ENCODE peak calls at places on chromosome 22, in five cellular contexts. D is colonic mucosa; N is HS-27A; E is stimulated activated CD4-positive, alpha-beta T cell treated with anti-CD3 and anti-CD28 coated beads, Interleukin-2, amount 100 ng/mL, for 48 hours; Z is GM10248. J is an unnamed sample.

GRCh38 chr22:23002612-23003180 is 67.6 kb upstream of the GNAZ start:
- DNase-seq in D (no peak), N (no peak), E (no peak), Z (no peak), J (no peak)

GRCh38 chr22:44994399-44995281 is 15.2 kb downstream of the PHF21B start:
- DNase-seq in D (no peak), N (no peak), E (no peak), Z (no peak), J (no peak)

GRCh38 chr22:29574762-29575450 is 6.0 kb downstream of the NIPSNAP1 start:
- DNase-seq in D (no peak), N (no peak), E (no peak), Z (no peak), J (no peak)

GRCh38 chr22:27615408-27615807 is 186.1 kb downstream of the MN1 start:
- DNase-seq in D (no peak), N (no peak), E (no peak), Z (no peak), J (no peak)

GRCh38 chr22:39664485-39665200 is 94.1 kb downstream of the CACNA1I start:
- DNase-seq in D (peak), N (no peak), E (peak), Z (peak), J (no peak)

GRCh38 chr22:43012390-43012789 is 2.6 kb downstream of the PACSIN2 start:
- DNase-seq in D (no peak), N (no peak), E (no peak), Z (no peak), J (no peak)

GRCh38 chr22:33909075-33909458 is 11.2 kb downstream of the LARGE1 start:
- DNase-seq in D (no peak), N (no peak), E (no peak), Z (no peak), J (no peak)

GRCh38 chr22:34045311-34045710 is 125.0 kb upstream of the LARGE1 start:
- DNase-seq in D (no peak), N (no peak), E (no peak), Z (no peak), J (no peak)

GRCh38 chr22:39450258-39450955 is 6.4 kb upstream of the MGAT3 start:
- DNase-seq in D (no peak), N (no peak), E (no peak), Z (no peak), J (no peak)

GRCh38 chr22:42991010-42991651 is 23.8 kb downstream of the PACSIN2 start:
- DNase-seq in D (peak), N (peak), E (no peak), Z (no peak), J (no peak)

GRCh38 chr22:40819741-40820140 is 595 bp upstream of the SLC25A17 start:
- DNase-seq in D (no peak), N (no peak), E (no peak), Z (peak), J (no peak)

GRCh38 chr22:31475778-31476177 is 13.9 kb downstream of the EIF4ENIF1 start:
- DNase-seq in D (no peak), N (no peak), E (no peak), Z (no peak), J (no peak)

GRCh38 chr22:26784772-26785171 is 127.4 kb downstream of the MIAT start:
- DNase-seq in D (no peak), N (no peak), E (no peak), Z (no peak), J (no peak)

GRCh38 chr22:48369789-48370507 is 1457.7 kb downstream of the BRD1 start:
- DNase-seq in D (peak), N (no peak), E (no peak), Z (no peak), J (no peak)

GRCh38 chr22:29914165-29914564 is 31.2 kb downstream of the MTMR3 start:
- DNase-seq in D (no peak), N (no peak), E (no peak), Z (no peak), J (no peak)

GRCh38 chr22:31049815-31050420 is 31.2 kb upstream of the SMTN start:
- DNase-seq in D (no peak), N (no peak), E (no peak), Z (no peak), J (no peak)

GRCh38 chr22:37032535-37033460 is 13.3 kb downstream of the MPST start:
- DNase-seq in D (peak), N (no peak), E (no peak), Z (no peak), J (no peak)

GRCh38 chr22:47030881-47031627 is 268.6 kb downstream of the TBC1D22A start:
- DNase-seq in D (peak), N (no peak), E (no peak), Z (no peak), J (no peak)

GRCh38 chr22:39292561-39293074 is 26.8 kb downstream of the RPL3 start:
- DNase-seq in D (peak), N (peak), E (no peak), Z (no peak), J (no peak)

GRCh38 chr22:25085930-25086901 is 113.4 kb upstream of the CRYBB3 start:
- DNase-seq in D (no peak), N (no peak), E (no peak), Z (peak), J (no peak)

GRCh38 chr22:43427296-43428004 is 15.6 kb downstream of the MPPED1 start:
- DNase-seq in D (no peak), N (no peak), E (no peak), Z (no peak), J (no peak)

GRCh38 chr22:48490513-48491411 is 1336.9 kb downstream of the BRD1 start:
- DNase-seq in D (no peak), N (no peak), E (no peak), Z (no peak), J (no peak)

GRCh38 chr22:49205401-49205800 is 622.3 kb downstream of the BRD1 start:
- DNase-seq in D (no peak), N (no peak), E (no peak), Z (no peak), J (no peak)

GRCh38 chr22:36184433-36185035 is 17.1 kb downstream of the APOL4 start:
- DNase-seq in D (no peak), N (no peak), E (no peak), Z (no peak), J (no peak)

GRCh38 chr22:27515091-27515523 is 286.4 kb downstream of the MN1 start:
- DNase-seq in D (no peak), N (no peak), E (no peak), Z (no peak), J (no peak)

GRCh38 chr22:35597692-35598395 is 19.3 kb downstream of the MB start:
- DNase-seq in D (no peak), N (no peak), E (no peak), Z (no peak), J (no peak)

GRCh38 chr22:49261616-49262015 is 566.1 kb downstream of the BRD1 start:
- DNase-seq in D (no peak), N (no peak), E (no peak), Z (no peak), J (no peak)